ENCODE peak calls at places on chromosomes 7 and 10, in four cellular contexts. A is PC-9, B is NB4, Y is foreskin fibroblast. J is an unnamed sample.
A peak's percentile ranks its signal among the peaks of the same experiment; 100 is the strongest.

GRCh38 chr10:6478722-6479121 is 101.4 kb downstream of the PRKCQ start:
- DNase-seq in B (no peak), Y (no peak), A (no peak), J (no peak)

GRCh38 chr7:124032369-124033092 is at the start of gene TMEM229A:
- DNase-seq in A (no peak), Y (peak; percentile 15), B (no peak), J (no peak)

GRCh38 chr10:68550747-68551411 is 9.3 kb upstream of the TET1 start:
- DNase-seq in B (peak; percentile 85), A (no peak), Y (peak; percentile 88), J (no peak)

GRCh38 chr7:77822269-77822668 is 23.7 kb downstream of the PHTF2 start:
- DNase-seq in A (no peak), B (no peak), Y (no peak), J (no peak)

GRCh38 chr7:152989889-152990380 is 230.4 kb downstream of the ACTR3B start:
- DNase-seq in B (no peak), Y (peak; percentile 5), A (no peak), J (peak; percentile 49)

GRCh38 chr10:127801302-127801701 is 64.3 kb downstream of the FOXI2 start:
- DNase-seq in B (no peak), A (no peak), Y (no peak), J (no peak)

GRCh38 chr7:134587736-134588135 is 38.8 kb downstream of the AKR1B15 start:
- DNase-seq in Y (peak; percentile 41), B (no peak), A (no peak), J (no peak)

GRCh38 chr7:158731761-158732160 is 27.2 kb upstream of the NCAPG2 start:
- DNase-seq in A (no peak), B (no peak), Y (no peak), J (no peak)

GRCh38 chr10:132849546-132850031 is 63.6 kb upstream of the NKX6-2 start:
- DNase-seq in Y (no peak), B (no peak), A (no peak), J (no peak)

GRCh38 chr10:97174276-97174775 is 11.4 kb downstream of the SLIT1 start:
- DNase-seq in Y (no peak), B (no peak), A (no peak), J (no peak)

GRCh38 chr7:1735262-1735661 is 65.2 kb downstream of the ELFN1 start:
- DNase-seq in Y (no peak), B (no peak), A (no peak), J (no peak)

GRCh38 chr10:92420554-92421275 is 129.7 kb downstream of the MARCHF5 start:
- DNase-seq in Y (no peak), A (no peak), B (no peak), J (no peak)

GRCh38 chr10:64535131-64535867 is 1014.1 kb downstream of the REEP3 start:
- DNase-seq in Y (no peak), B (no peak), A (no peak), J (no peak)

GRCh38 chr7:136868496-136869005 is at the start of gene CHRM2:
- DNase-seq in Y (peak; percentile 53), B (no peak), A (no peak), J (no peak)

GRCh38 chr7:131604841-131605279 is 48.4 kb upstream of the PODXL start:
- DNase-seq in B (no peak), Y (peak; percentile 78), A (peak; percentile 80), J (no peak)

GRCh38 chr7:2157473-2158279 is 75.1 kb downstream of the MAD1L1 start:
- DNase-seq in Y (peak; percentile 90), B (no peak), A (no peak), J (peak; percentile 98)

GRCh38 chr10:125034671-125035070 is 92.7 kb downstream of the ZRANB1 start:
- DNase-seq in Y (peak; percentile 49), A (no peak), B (no peak), J (no peak)

GRCh38 chr10:86258488-86258887 is 108.1 kb downstream of the GRID1 start:
- DNase-seq in B (no peak), A (no peak), Y (no peak), J (no peak)

GRCh38 chr10:34959321-34959720 is 130.8 kb downstream of the CUL2 start:
- DNase-seq in A (no peak), Y (no peak), B (peak; percentile 60), J (no peak)

GRCh38 chr7:55690-56248 is 136.6 kb upstream of the FAM20C start:
- DNase-seq in Y (no peak), A (peak; percentile 35), B (no peak), J (no peak)

GRCh38 chr10:14971867-14972448 is 12.8 kb downstream of the MEIG1 start:
- DNase-seq in Y (no peak), A (no peak), B (peak; percentile 46), J (no peak)

GRCh38 chr7:105829681-105830322 is 46.6 kb downstream of the ATXN7L1 start:
- DNase-seq in A (no peak), Y (peak; percentile 55), B (no peak), J (no peak)

GRCh38 chr7:100372256-100372655 is 1.0 kb upstream of the PILRA start:
- DNase-seq in B (peak; percentile 99), A (no peak), Y (peak; percentile 75), J (no peak)

GRCh38 chr7:7427363-7427762 is 108.3 kb downstream of the COL28A1 start:
- DNase-seq in A (no peak), B (no peak), Y (peak; percentile 18), J (no peak)

GRCh38 chr7:111098011-111098925 is 7.3 kb downstream of the LRRN3 start:
- DNase-seq in Y (peak; percentile 57), A (no peak), B (peak; percentile 52), J (no peak)

GRCh38 chr10:32187686-32188085 is 131.5 kb upstream of the KIF5B start:
- DNase-seq in A (no peak), Y (no peak), B (no peak), J (no peak)

GRCh38 chr7:123748171-123748733 is 551 bp downstream of the WASL start:
- DNase-seq in Y (peak; percentile 60), B (peak; percentile 71), A (no peak), J (no peak)

DNA sequence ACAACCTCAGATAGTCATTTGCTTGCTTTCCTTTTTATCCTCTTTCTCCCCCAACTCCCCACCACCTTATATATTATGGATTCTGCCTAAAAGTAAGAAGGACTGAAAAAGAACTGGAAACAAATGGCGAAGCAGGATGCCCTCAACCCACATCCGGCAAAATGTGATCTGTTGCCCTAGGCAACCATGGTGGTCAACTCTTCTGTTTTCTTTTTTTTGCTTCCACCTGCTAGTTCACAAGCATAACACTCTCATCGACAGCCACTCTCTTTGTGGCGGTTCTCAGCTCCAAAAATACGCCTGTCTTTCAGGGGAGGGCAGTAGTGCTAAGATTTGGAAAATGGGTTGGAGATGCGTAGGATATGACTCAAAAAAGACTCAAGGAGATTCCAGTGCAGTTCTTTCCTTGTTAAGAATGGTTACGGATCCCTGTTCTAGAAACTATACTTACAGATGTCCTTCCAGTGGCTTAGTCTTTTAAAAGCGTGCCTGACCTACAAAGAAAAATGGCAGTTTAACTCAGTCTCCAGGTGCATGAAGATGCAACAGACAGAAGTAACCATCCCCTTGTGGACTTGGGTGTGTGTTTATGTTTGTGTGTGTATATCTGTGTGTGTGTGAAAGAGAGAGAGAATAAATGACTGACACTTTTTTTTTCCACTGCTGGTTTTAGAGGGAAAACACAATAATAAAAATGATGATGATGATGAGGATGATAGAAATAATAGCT is 10.7 kb downstream of the APBB1IP start:
- DNase-seq in B (no peak), A (no peak), Y (no peak), J (no peak)
- H3K4me3 ChIP-seq in B (no peak overlapping the region), A (no peak overlapping the region), Y (no peak overlapping the region), J (no peak overlapping the region)

GRCh38 chr7:127485482-127485881 is 93.0 kb upstream of the ZNF800 start:
- DNase-seq in B (no peak), Y (no peak), A (no peak), J (no peak)

GRCh38 chr7:127484954-127485353 is 92.4 kb upstream of the ZNF800 start:
- DNase-seq in A (no peak), Y (no peak), B (no peak), J (no peak)

GRCh38 chr7:127487381-127487780 is 94.9 kb upstream of the ZNF800 start:
- DNase-seq in B (no peak), A (no peak), Y (no peak), J (no peak)

DNA sequence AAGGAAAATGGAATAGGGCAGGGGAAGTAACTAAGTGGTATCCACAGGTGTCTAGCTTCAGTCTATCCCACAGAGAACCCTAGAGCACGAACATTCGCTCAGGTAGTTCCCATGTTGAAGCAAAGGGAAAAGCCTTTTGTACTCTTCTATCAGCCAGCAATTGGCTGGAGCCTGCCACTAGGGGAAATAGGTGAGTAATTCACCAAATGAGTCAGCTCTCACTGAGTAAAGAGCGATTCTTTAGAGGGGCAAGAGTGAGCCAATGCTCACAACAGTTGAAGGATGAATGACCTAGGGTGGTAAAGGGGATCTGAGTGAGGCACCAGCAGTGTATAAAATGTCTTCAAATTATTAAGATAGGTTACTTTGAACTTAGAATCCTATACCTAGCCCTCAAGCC is 94.1 kb upstream of the ZNF800 start:
- DNase-seq in B (no peak), Y (no peak), A (no peak), J (no peak)
- TF ChIP-seq CTCF in B (no peak), Y (no peak), A (no peak), J (no peak)

GRCh38 chr10:120644549-120645410 is 187.8 kb downstream of the PLPP4 start:
- DNase-seq in A (no peak), B (no peak), Y (no peak), J (no peak)
- H3K4me3 ChIP-seq in A (no peak overlapping the region), B (no peak overlapping the region), Y (no peak overlapping the region), J (no peak overlapping the region)

GRCh38 chr10:18235477-18235876 is 95.3 kb downstream of the CACNB2 start:
- DNase-seq in Y (no peak), B (no peak), A (no peak), J (no peak)

GRCh38 chr10:18231480-18231879 is 91.3 kb downstream of the CACNB2 start:
- DNase-seq in Y (no peak), B (no peak), A (no peak), J (no peak)

GRCh38 chr10:18230794-18231193 is 90.6 kb downstream of the CACNB2 start:
- DNase-seq in Y (peak; percentile 71), A (no peak), B (no peak), J (no peak)

GRCh38 chr10:18229839-18230238 is 89.6 kb downstream of the CACNB2 start:
- DNase-seq in Y (peak; percentile 85), B (no peak), A (no peak), J (no peak)

DNA sequence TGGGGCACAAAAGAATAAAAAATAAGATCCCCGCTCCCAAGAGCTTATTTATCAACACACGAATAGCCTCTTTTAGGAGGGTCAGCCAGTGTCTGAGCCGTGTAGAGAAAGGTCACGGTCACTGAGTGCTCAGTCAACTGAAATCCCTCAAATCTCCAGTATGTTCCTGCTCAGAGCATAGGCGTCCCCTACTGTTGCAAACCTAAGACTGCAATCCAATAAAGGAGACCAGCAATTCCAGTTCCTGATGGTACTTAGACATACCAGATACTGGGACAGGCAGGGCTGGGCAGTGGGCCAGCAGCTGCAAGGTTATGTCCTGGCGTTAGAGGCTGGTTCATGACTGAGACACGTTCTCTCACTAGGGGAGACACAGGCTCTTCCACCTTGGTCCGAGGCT is 93.6 kb downstream of the CACNB2 start:
- DNase-seq in A (no peak), B (peak; percentile 2), Y (no peak), J (no peak)
- TF ChIP-seq CTCF in A (no peak), B (peak; percentile 32), Y (no peak), J (peak; percentile 47)

DNA sequence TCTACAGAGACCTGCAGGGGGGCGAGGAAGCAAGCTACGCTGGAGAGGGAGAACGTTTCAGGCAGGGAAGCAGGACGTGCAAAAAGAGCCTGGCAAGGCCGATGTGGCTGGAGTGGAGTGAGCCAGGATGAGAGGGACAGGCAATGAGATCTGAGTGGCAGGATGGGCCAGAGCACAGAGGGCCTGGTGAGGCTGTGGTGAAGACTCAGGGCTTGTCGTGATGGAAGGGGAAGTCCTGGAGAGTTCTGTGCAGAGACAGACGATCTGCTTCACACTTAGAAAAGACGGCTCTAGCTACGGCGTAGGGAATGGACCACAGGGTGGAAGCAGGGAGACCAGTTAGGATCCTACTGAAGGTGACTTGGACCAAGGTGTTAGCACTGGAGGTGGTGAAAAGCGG is 87.0 kb downstream of the SH3PXD2A start:
- DNase-seq in B (peak; percentile 50), Y (no peak), A (no peak), J (no peak)
- H3K4me3 ChIP-seq in B (no peak overlapping the region), Y (no peak overlapping the region), A (no peak overlapping the region), J (no peak overlapping the region)

J was measured in retinal pigment epithelial cell.